ENCODE peak calls at places on chromosome 1, in four cellular contexts. O, G, J and N are unnamed samples.

GRCh38 chr1:114441332-114441731 is 69.7 kb downstream of the TRIM33 start:
- DNase-seq in O (no peak), G (no peak), J (no peak), N (no peak)

GRCh38 chr1:198686069-198686728 is 47.4 kb downstream of the PTPRC start:
- DNase-seq in O (no peak), G (peak; percentile 46), J (no peak), N (no peak)

GRCh38 chr1:204889681-204890373 is 19.2 kb downstream of the NFASC start:
- DNase-seq in O (no peak), G (no peak), J (no peak), N (no peak)

GRCh38 chr1:21624577-21625389 is 44.4 kb downstream of the RAP1GAP start:
- DNase-seq in O (no peak), G (no peak), J (no peak), N (no peak)

GRCh38 chr1:25433389-25434186 is 2.9 kb downstream of the MACO1 start:
- DNase-seq in O (no peak), G (peak; percentile 14), J (no peak), N (no peak)

GRCh38 chr1:202825748-202826147 is 15.0 kb downstream of the PCAT6 start:
- DNase-seq in O (no peak), G (no peak), J (no peak), N (no peak)

GRCh38 chr1:204261746-204262505 is 48.1 kb upstream of the GOLT1A start:
- DNase-seq in O (no peak), G (peak; percentile 50), J (no peak), N (no peak)

GRCh38 chr1:40450491-40451237 is 388 bp downstream of the ZFP69B start:
- DNase-seq in O (peak; percentile 59), G (peak; percentile 64), J (peak; percentile 46), N (peak; percentile 60)

GRCh38 chr1:8985915-8986813 is 40.1 kb downstream of the SLC2A7 start:
- DNase-seq in O (no peak), G (peak; percentile 91), J (peak; percentile 89), N (no peak)